ENCODE peak calls at places on chromosomes 7 and 10, in six cellular contexts. B is SK-N-SH, E is HCT116, W is GM23338, Z is PC-3, J is MM.1S. X is an unnamed sample.

GRCh38 chr10:121845044-121845784 is 82.6 kb downstream of the ATE1 start:
- DNase-seq in J (peak), Z (no peak), E (no peak), W (no peak), B (no peak), X (no peak)

GRCh38 chr10:126369125-126369708 is 19.1 kb downstream of the ADAM12 start:
- DNase-seq in E (no peak), Z (no peak), B (no peak), J (no peak), W (no peak), X (no peak)

GRCh38 chr10:59748834-59749233 is 4.4 kb downstream of the MRLN start:
- DNase-seq in Z (peak), B (no peak), W (no peak), J (no peak), E (no peak), X (no peak)

GRCh38 chr7:100546129-100546867 is 7.3 kb downstream of the AGFG2 start:
- DNase-seq in Z (peak), B (no peak), J (no peak), W (no peak), E (no peak), X (no peak)

GRCh38 chr7:4091767-4092166 is 590.3 kb upstream of the FOXK1 start:
- DNase-seq in J (no peak), Z (peak), E (no peak), W (no peak), B (no peak), X (no peak)

GRCh38 chr10:28432210-28432676 is 100.7 kb upstream of the WAC start:
- DNase-seq in J (peak), W (peak), E (peak), B (peak), Z (peak), X (peak)

GRCh38 chr7:98079891-98080653 is 26.6 kb upstream of the LMTK2 start:
- DNase-seq in E (no peak), B (no peak), W (no peak), Z (no peak), J (no peak), X (no peak)

GRCh38 chr10:47361293-47361692 is 13.1 kb downstream of the RBP3 start:
- DNase-seq in Z (peak), B (peak), W (peak), J (peak), E (peak), X (peak)

GRCh38 chr7:82294258-82294855 is 149.2 kb downstream of the CACNA2D1 start:
- DNase-seq in B (no peak), W (no peak), Z (no peak), E (no peak), J (no peak), X (no peak)

GRCh38 chr7:4738711-4739527 is 36.5 kb upstream of the AP5Z1 start:
- DNase-seq in Z (no peak), E (peak), W (peak), B (peak), J (peak), X (no peak)

GRCh38 chr7:18212788-18213187 is 185.1 kb upstream of the PRPS1L1 start:
- DNase-seq in J (no peak), W (no peak), Z (no peak), E (no peak), B (peak), X (no peak)

GRCh38 chr10:57849726-57850357 is 417.9 kb downstream of the IPMK start:
- DNase-seq in J (peak), E (no peak), Z (peak), W (peak), B (peak), X (no peak)

GRCh38 chr10:88038268-88038667 is 174.8 kb downstream of the PTEN start:
- DNase-seq in E (no peak), B (no peak), J (no peak), Z (no peak), W (no peak), X (no peak)

GRCh38 chr7:56097700-56098099 is 4.9 kb upstream of the PHKG1 start:
- DNase-seq in W (no peak), J (peak), Z (peak), B (no peak), E (no peak), X (no peak)

GRCh38 chr10:45420453-45421192 is 46.6 kb downstream of the ALOX5 start:
- DNase-seq in J (peak), W (no peak), E (no peak), Z (peak), B (no peak), X (peak)

GRCh38 chr7:112503361-112504023 is 22.7 kb downstream of the LSMEM1 start:
- DNase-seq in B (no peak), E (no peak), W (no peak), Z (no peak), J (no peak), X (no peak)

GRCh38 chr10:49131507-49132385 is 2.1 kb downstream of the FAM170B start:
- DNase-seq in J (no peak), Z (no peak), E (no peak), W (no peak), B (no peak), X (no peak)

GRCh38 chr7:67870396-67870795 is 873.8 kb downstream of the TYW1 start:
- DNase-seq in J (no peak), E (no peak), B (peak), W (no peak), Z (no peak), X (no peak)

GRCh38 chr7:130179631-130180030 is 25.6 kb downstream of the TMEM209 start:
- DNase-seq in B (no peak), W (no peak), E (no peak), Z (no peak), J (no peak), X (no peak)

GRCh38 chr7:143321734-143322133 is 5.8 kb downstream of the CLCN1 start:
- DNase-seq in B (no peak), Z (peak), J (no peak), W (no peak), E (no peak), X (no peak)

GRCh38 chr10:18378766-18379165 is 238.5 kb downstream of the CACNB2 start:
- DNase-seq in J (no peak), B (no peak), E (no peak), W (no peak), Z (no peak), X (no peak)

GRCh38 chr10:58818889-58819288 is 306.2 kb downstream of the BICC1 start:
- DNase-seq in W (no peak), J (no peak), Z (peak), B (no peak), E (no peak), X (no peak)

GRCh38 chr10:80544316-80544953 is 6.7 kb downstream of the SH2D4B start:
- DNase-seq in B (no peak), J (no peak), Z (no peak), E (no peak), W (no peak), X (no peak)

GRCh38 chr10:7231420-7232414 is 179.1 kb downstream of the SFMBT2 start:
- DNase-seq in Z (no peak), B (no peak), J (no peak), E (no peak), W (no peak), X (no peak)

GRCh38 chr10:43174969-43175368 is 36.7 kb downstream of the CSGALNACT2 start:
- DNase-seq in B (no peak), Z (no peak), W (no peak), E (no peak), J (no peak), X (no peak)

GRCh38 chr7:23044581-23044980 is 30.7 kb upstream of the HYCC1 start:
- DNase-seq in Z (no peak), E (no peak), J (no peak), B (no peak), W (no peak), X (no peak)

GRCh38 chr10:99768430-99769011 is 13.9 kb upstream of the ABCC2 start:
- DNase-seq in B (no peak), J (no peak), E (no peak), Z (no peak), W (no peak), X (no peak)

GRCh38 chr10:83607959-83608745 is 531.2 kb upstream of the GHITM start:
- DNase-seq in B (no peak), E (no peak), J (no peak), W (peak), Z (no peak), X (no peak)
- TF ChIP-seq EZH2phosphoT487 in B (no peak), E (no peak), J (no peak), W (no peak), Z (no peak), X (no peak)

GRCh38 chr7:106618480-106618879 is 42.5 kb downstream of the CCDC71L start:
- DNase-seq in B (no peak), J (no peak), W (no peak), E (no peak), Z (peak), X (no peak)
- TF ChIP-seq EZH2phosphoT487 in B (no peak), J (no peak), W (no peak), E (no peak), Z (no peak), X (no peak)

GRCh38 chr7:146094356-146094755 is 22.2 kb upstream of the CNTNAP2 start:
- DNase-seq in W (no peak), E (no peak), B (no peak), J (no peak), Z (no peak), X (no peak)

DNA sequence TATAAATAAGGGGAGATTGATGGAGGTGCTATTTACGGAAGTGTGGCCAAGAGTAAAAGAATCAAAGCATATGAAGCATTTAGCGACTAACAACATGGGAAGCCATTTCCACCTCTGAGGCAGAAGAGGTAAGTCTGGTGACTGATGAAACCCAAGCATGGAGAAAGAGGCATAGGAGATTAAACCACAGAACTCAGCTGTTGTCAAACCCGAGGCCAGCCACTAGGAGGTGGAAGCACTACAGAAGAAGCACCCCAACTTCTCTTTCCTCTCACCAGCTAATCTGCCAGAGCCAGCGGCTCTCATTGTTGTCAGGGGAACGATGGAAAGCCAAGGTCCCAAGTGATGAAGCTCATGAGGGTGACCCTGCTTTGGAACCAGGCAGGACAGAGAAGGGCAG is 19.6 kb upstream of the CNTNAP2 start:
- DNase-seq in E (no peak), J (peak), B (peak), W (peak), Z (no peak), X (no peak)
- TF ChIP-seq EZH2phosphoT487 in E (no peak), J (no peak), B (no peak), W (no peak), Z (no peak), X (no peak)

DNA sequence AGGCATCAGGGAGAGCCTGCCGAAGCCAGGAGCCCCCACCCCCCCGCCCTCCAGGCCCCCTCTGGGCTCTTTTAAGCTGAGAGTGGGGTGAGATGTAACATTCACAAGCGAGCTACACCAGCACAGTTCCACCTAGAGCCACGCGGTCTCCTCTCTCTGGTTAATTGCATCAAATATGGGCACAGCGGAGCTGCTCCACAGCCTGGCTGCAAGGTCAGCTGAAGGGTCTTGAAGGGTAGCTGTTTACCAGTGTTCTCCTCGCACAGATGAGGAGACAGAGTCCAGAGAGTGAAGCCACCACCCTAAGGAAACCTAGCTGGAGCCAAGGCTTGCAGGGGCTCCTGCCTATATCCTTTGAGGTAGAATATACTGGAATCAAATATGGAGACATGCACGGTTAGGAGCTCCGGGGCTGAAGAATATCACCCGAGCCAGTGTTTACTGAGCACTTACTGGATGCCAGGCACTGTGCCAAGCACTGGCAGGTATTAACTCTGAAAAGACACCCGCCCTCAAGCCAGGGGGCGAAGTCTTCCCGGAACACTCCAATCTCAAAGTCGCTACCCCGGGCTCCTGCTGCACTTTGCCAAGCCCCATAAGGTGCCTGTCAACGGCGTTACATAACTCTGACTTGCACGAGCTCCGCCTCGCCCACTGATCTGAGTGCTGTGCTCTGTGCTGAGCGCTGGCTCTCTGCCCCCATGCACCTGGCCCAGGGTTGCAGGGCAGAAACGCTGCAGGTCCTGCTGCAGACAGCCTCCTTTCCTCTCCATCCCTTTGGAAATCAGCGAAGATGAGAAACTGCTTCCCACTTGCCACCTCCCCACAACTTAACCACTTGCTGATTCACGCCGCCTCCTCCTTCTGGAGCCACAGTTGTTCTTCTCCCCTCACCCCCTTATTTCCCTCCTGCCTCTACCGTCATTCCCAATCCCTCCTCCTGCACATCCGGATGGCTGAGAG is 5.4 kb downstream of the CHST15 start:
- DNase-seq in W (no peak), E (no peak), J (peak), Z (no peak), B (peak), X (no peak)
- TF ChIP-seq EZH2phosphoT487 in W (no peak), E (no peak), J (no peak), Z (no peak), B (no peak), X (no peak)

GRCh38 chr10:91887075-91887899 is 22.0 kb downstream of the FGFBP3 start:
- DNase-seq in J (peak), Z (no peak), B (peak), E (no peak), W (peak), X (no peak)
- TF ChIP-seq EZH2phosphoT487 in J (no peak), Z (no peak), B (no peak), E (no peak), W (no peak), X (no peak)

DNA sequence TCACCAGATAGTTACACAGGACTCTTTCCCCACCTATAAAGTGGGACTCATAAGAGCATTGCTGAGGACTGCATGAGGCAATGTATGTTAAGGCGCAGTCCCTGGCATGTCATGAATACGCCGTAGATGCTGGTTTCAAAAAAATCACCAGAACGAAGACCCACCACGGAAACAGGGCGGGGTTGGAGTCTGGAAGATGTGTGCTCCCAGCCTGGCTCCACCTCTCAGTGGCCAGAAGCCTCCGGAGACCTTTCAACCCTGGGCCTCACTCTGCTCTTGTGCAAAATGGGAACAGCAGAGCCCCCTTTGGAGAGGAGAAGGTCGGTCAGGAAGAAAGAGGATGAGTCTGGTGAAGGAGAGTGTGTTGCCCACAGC is 12.4 kb upstream of the ZMIZ1 start:
- DNase-seq in W (no peak), J (no peak), E (no peak), B (no peak), Z (no peak), X (no peak)
- TF ChIP-seq EZH2phosphoT487 in W (no peak), J (no peak), E (no peak), B (no peak), Z (no peak), X (no peak)